ENCODE peak calls at places on chromosomes 13 and 19, in four cellular contexts. One of them, this sample, is unnamed.
A peak's percentile ranks its signal among the peaks of the same experiment; 100 is the strongest.

GRCh38 chr13:51534075-51534817 is 50.0 kb upstream of the WDFY2 start:
- ATAC-seq in CD8-positive, alpha-beta T cell: peak; percentile 51
- ATAC-seq in HCT116: peak; percentile 55
- ATAC-seq in heart right ventricle: no peak
- ATAC-seq in this sample: no peak

GRCh38 chr13:39789451-39789850 is 134.0 kb downstream of the COG6 start:
- ATAC-seq in HCT116: no peak
- ATAC-seq in heart right ventricle: no peak
- ATAC-seq in CD8-positive, alpha-beta T cell: no peak
- ATAC-seq in this sample: no peak

GRCh38 chr13:91708558-91708957 is 310.1 kb downstream of the GPC5 start:
- ATAC-seq in heart right ventricle: no peak
- ATAC-seq in HCT116: no peak
- ATAC-seq in CD8-positive, alpha-beta T cell: no peak
- ATAC-seq in this sample: no peak

GRCh38 chr13:73065665-73066350 is 7.0 kb downstream of the KLF5 start:
- ATAC-seq in CD8-positive, alpha-beta T cell: no peak
- ATAC-seq in HCT116: no peak
- ATAC-seq in heart right ventricle: no peak
- ATAC-seq in this sample: no peak

GRCh38 chr13:73958657-73959397 is 175.4 kb downstream of the KLF12 start:
- ATAC-seq in heart right ventricle: no peak
- ATAC-seq in CD8-positive, alpha-beta T cell: no peak
- ATAC-seq in HCT116: peak; percentile 88
- ATAC-seq in this sample: no peak

GRCh38 chr13:79966502-79966901 is 374.4 kb downstream of the SPRY2 start:
- ATAC-seq in CD8-positive, alpha-beta T cell: no peak
- ATAC-seq in HCT116: no peak
- ATAC-seq in heart right ventricle: no peak
- ATAC-seq in this sample: no peak

GRCh38 chr19:289651-290538 is 1.3 kb downstream of the PLPP2 start:
- ATAC-seq in CD8-positive, alpha-beta T cell: peak; percentile 64
- ATAC-seq in HCT116: peak; percentile 77
- ATAC-seq in heart right ventricle: no peak
- ATAC-seq in this sample: peak; percentile 10

GRCh38 chr13:47853236-47853635 is 147.8 kb downstream of the SUCLA2 start:
- ATAC-seq in heart right ventricle: no peak
- ATAC-seq in CD8-positive, alpha-beta T cell: no peak
- ATAC-seq in HCT116: no peak
- ATAC-seq in this sample: no peak

GRCh38 chr13:98490866-98491265 is 86.0 kb downstream of the STK24 start:
- ATAC-seq in CD8-positive, alpha-beta T cell: no peak
- ATAC-seq in heart right ventricle: no peak
- ATAC-seq in HCT116: no peak
- ATAC-seq in this sample: no peak

GRCh38 chr19:6219592-6220290 is 60.0 kb downstream of the MLLT1 start:
- ATAC-seq in HCT116: no peak
- ATAC-seq in CD8-positive, alpha-beta T cell: no peak
- ATAC-seq in heart right ventricle: no peak
- ATAC-seq in this sample: no peak

GRCh38 chr19:45526143-45526542 is 18.9 kb downstream of the VASP start:
- ATAC-seq in HCT116: peak; percentile 69
- ATAC-seq in heart right ventricle: peak; percentile 31
- ATAC-seq in CD8-positive, alpha-beta T cell: no peak
- ATAC-seq in this sample: peak; percentile 55

GRCh38 chr13:30158774-30159445 is 148.4 kb downstream of the KATNAL1 start:
- ATAC-seq in HCT116: peak; percentile 67
- ATAC-seq in CD8-positive, alpha-beta T cell: peak; percentile 59
- ATAC-seq in heart right ventricle: no peak
- ATAC-seq in this sample: peak; percentile 39

GRCh38 chr19:12715929-12716328 is 7.8 kb downstream of the TNPO2 start:
- ATAC-seq in heart right ventricle: no peak
- ATAC-seq in CD8-positive, alpha-beta T cell: no peak
- ATAC-seq in HCT116: no peak
- ATAC-seq in this sample: no peak

GRCh38 chr19:12706332-12706718 is 9.9 kb upstream of the FBXW9 start:
- ATAC-seq in CD8-positive, alpha-beta T cell: no peak
- ATAC-seq in HCT116: no peak
- ATAC-seq in heart right ventricle: no peak
- ATAC-seq in this sample: no peak

GRCh38 chr19:12708641-12709040 is 12.2 kb upstream of the FBXW9 start:
- ATAC-seq in HCT116: no peak
- ATAC-seq in heart right ventricle: no peak
- ATAC-seq in CD8-positive, alpha-beta T cell: no peak
- ATAC-seq in this sample: no peak

GRCh38 chr19:12715102-12715501 is 8.6 kb downstream of the TNPO2 start:
- ATAC-seq in heart right ventricle: no peak
- ATAC-seq in HCT116: no peak
- ATAC-seq in CD8-positive, alpha-beta T cell: no peak
- ATAC-seq in this sample: no peak

DNA sequence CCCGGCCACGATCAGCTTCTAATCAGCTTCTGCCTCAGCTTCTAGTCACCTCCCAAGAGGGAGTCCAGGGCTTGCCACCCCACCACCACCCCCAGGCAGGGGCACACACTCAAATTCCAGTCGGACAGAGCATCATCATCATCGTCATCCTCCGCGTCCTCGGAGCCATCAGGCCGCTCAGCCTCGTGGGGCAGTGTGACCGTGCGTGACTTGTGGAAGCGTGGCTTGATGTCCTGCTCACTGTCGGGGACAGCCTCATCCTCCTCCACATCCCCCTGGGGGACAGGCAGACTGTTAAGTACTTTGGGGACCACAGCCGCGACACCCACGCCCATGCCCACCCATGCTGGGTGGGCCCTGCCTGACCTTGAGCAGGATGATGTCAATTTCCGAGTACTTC is 12.5 kb downstream of the TNPO2 start:
- ATAC-seq in CD8-positive, alpha-beta T cell: no peak
- ATAC-seq in HCT116: no peak
- ATAC-seq in heart right ventricle: no peak
- ATAC-seq in this sample: no peak
- H3K36me3 ChIP-seq in CD8-positive, alpha-beta T cell: peaks cover 50% of the 10 kb centered on the region
- H3K36me3 ChIP-seq in HCT116: peaks cover 58% of the 10 kb centered on the region
- H3K36me3 ChIP-seq in heart right ventricle: peaks cover 95% of the 10 kb centered on the region
- H3K36me3 ChIP-seq in this sample: peaks cover 97% of the 10 kb centered on the region

GRCh38 chr19:1992759-1993260 is 22.7 kb downstream of the BTBD2 start:
- ATAC-seq in heart right ventricle: no peak
- ATAC-seq in HCT116: peak; percentile 73
- ATAC-seq in CD8-positive, alpha-beta T cell: peak; percentile 38
- ATAC-seq in this sample: no peak

GRCh38 chr19:1991516-1991915 is 24.0 kb downstream of the BTBD2 start:
- ATAC-seq in CD8-positive, alpha-beta T cell: no peak
- ATAC-seq in heart right ventricle: no peak
- ATAC-seq in HCT116: no peak
- ATAC-seq in this sample: no peak

GRCh38 chr19:1991018-1991390 is 24.5 kb downstream of the BTBD2 start:
- ATAC-seq in heart right ventricle: no peak
- ATAC-seq in HCT116: no peak
- ATAC-seq in CD8-positive, alpha-beta T cell: no peak
- ATAC-seq in this sample: no peak

GRCh38 chr19:1989513-1990229 is 25.8 kb downstream of the BTBD2 start:
- ATAC-seq in HCT116: no peak
- ATAC-seq in CD8-positive, alpha-beta T cell: no peak
- ATAC-seq in heart right ventricle: no peak
- ATAC-seq in this sample: no peak

DNA sequence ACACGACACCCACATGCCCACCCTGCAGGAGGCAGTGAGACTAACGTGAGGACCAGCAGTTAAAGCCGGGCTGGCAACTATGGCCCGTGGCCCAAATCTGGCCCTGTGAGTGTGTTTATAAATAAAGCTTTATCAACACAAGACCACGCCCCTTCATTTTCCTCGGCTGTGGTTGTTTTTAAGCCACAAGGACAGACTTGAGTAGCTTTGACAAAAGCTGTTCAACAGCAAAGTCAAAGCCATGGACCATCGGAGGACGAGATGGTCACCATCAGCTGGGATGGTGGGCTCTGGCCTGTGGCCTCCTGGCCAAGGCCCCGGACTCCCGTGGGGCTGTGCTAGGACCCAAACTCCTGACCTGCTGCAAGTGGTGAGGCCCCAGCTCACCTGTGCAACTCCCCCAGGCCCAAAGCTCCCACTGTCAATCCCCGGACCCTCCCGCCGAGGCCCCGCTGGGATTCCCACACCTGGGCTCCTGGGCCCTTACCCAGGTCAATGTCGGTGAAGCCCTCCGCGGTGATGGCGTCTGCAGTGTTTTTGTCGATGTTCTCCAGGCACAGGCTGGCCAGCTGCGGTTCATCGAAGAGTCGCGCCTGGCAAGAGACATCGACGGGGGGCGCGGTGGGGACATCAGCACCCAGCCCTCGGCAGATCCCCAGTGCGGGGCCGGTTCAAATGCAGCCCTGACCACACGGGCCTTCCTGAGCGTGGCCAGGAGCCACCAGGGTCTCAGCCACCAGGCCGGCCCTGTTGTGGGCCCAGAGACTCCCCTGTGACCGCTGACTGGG is 25.1 kb downstream of the BTBD2 start:
- ATAC-seq in CD8-positive, alpha-beta T cell: no peak
- ATAC-seq in HCT116: no peak
- ATAC-seq in heart right ventricle: no peak
- ATAC-seq in this sample: no peak
- H3K36me3 ChIP-seq in CD8-positive, alpha-beta T cell: peaks cover 26% of the 10 kb centered on the region
- H3K36me3 ChIP-seq in HCT116: peaks cover 27% of the 10 kb centered on the region
- H3K36me3 ChIP-seq in heart right ventricle: peaks cover 96% of the 10 kb centered on the region
- H3K36me3 ChIP-seq in this sample: no peaks in the 10 kb centered on the region

GRCh38 chr19:2869618-2870017 is 2.5 kb downstream of the ZNF556 start:
- ATAC-seq in heart right ventricle: no peak
- ATAC-seq in HCT116: no peak
- ATAC-seq in CD8-positive, alpha-beta T cell: no peak
- ATAC-seq in this sample: no peak
- H3K36me3 ChIP-seq in heart right ventricle: no peaks in the 10 kb centered on the region
- H3K36me3 ChIP-seq in HCT116: no peaks in the 10 kb centered on the region
- H3K36me3 ChIP-seq in CD8-positive, alpha-beta T cell: no peaks in the 10 kb centered on the region
- H3K36me3 ChIP-seq in this sample: no peaks in the 10 kb centered on the region

DNA sequence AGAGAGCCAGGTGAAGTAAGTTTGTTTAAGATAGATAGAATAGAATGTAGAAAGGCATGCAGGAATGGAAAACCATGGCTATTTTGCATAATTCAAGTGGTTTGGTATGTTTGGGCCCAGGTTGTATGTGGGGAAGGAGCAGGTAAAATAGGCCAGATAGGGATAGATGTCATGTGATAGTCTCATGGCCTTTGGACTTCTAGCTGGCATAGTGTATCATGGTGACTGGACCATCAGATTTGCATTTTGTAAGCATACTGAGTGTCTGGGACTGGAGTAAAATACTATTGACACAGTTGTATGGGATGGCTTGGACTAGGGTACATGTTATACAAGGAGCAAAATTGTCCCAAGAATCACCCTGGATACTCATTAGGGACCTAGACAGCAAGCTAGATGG is 38.9 kb downstream of the COG3 start:
- ATAC-seq in HCT116: no peak
- ATAC-seq in CD8-positive, alpha-beta T cell: no peak
- ATAC-seq in heart right ventricle: no peak
- ATAC-seq in this sample: no peak
- H3K36me3 ChIP-seq in HCT116: peaks cover 15% of the 10 kb centered on the region
- H3K36me3 ChIP-seq in CD8-positive, alpha-beta T cell: peaks cover 37% of the 10 kb centered on the region
- H3K36me3 ChIP-seq in heart right ventricle: peaks cover 88% of the 10 kb centered on the region
- H3K36me3 ChIP-seq in this sample: peaks cover 76% of the 10 kb centered on the region

GRCh38 chr19:46698395-46699321 is 18.3 kb downstream of the PRKD2 start:
- ATAC-seq in HCT116: no peak
- ATAC-seq in CD8-positive, alpha-beta T cell: no peak
- ATAC-seq in heart right ventricle: no peak
- ATAC-seq in this sample: no peak
- H3K36me3 ChIP-seq in HCT116: peaks cover 36% of the 10 kb centered on the region
- H3K36me3 ChIP-seq in CD8-positive, alpha-beta T cell: peaks cover 73% of the 10 kb centered on the region
- H3K36me3 ChIP-seq in heart right ventricle: peaks cover 94% of the 10 kb centered on the region
- H3K36me3 ChIP-seq in this sample: no peaks in the 10 kb centered on the region

GRCh38 chr13:90686438-90686837 is 661.0 kb upstream of the MIR17HG start:
- ATAC-seq in HCT116: no peak
- ATAC-seq in CD8-positive, alpha-beta T cell: no peak
- ATAC-seq in heart right ventricle: no peak
- ATAC-seq in this sample: peak; percentile 75

GRCh38 chr13:90683711-90684131 is 663.8 kb upstream of the MIR17HG start:
- ATAC-seq in CD8-positive, alpha-beta T cell: no peak
- ATAC-seq in heart right ventricle: no peak
- ATAC-seq in HCT116: no peak
- ATAC-seq in this sample: no peak

GRCh38 chr13:90675129-90675528 is 672.4 kb upstream of the MIR17HG start:
- ATAC-seq in heart right ventricle: no peak
- ATAC-seq in HCT116: no peak
- ATAC-seq in CD8-positive, alpha-beta T cell: no peak
- ATAC-seq in this sample: no peak

DNA sequence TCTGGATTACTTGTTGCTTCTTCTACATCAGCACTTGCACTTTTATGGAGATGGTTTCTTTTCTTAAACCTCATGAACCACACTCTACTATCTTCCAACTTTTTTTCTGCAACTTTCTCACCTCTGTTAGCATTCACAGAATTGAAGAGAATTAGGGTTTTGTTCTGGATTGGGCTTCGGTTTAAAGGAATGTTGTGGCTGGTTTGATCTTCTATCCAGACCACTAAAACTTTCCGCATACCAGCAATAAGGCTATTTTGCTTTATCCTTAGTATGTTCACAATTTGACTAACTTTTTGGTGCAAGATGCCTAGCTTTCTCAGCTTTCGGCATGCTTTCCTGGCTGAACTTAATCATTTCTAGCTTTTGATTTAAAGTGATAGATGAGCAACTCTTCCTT is 666.7 kb upstream of the MIR17HG start:
- ATAC-seq in heart right ventricle: no peak
- ATAC-seq in CD8-positive, alpha-beta T cell: no peak
- ATAC-seq in HCT116: no peak
- ATAC-seq in this sample: no peak
- H3K36me3 ChIP-seq in heart right ventricle: no peaks in the 10 kb centered on the region
- H3K36me3 ChIP-seq in CD8-positive, alpha-beta T cell: no peaks in the 10 kb centered on the region
- H3K36me3 ChIP-seq in HCT116: no peaks in the 10 kb centered on the region
- H3K36me3 ChIP-seq in this sample: no peaks in the 10 kb centered on the region

GRCh38 chr19:4354282-4354681 is 10.9 kb downstream of the MPND start:
- ATAC-seq in HCT116: no peak
- ATAC-seq in heart right ventricle: no peak
- ATAC-seq in CD8-positive, alpha-beta T cell: no peak
- ATAC-seq in this sample: no peak
- H3K36me3 ChIP-seq in HCT116: peaks cover 4% of the 10 kb centered on the region
- H3K36me3 ChIP-seq in heart right ventricle: peaks cover 27% of the 10 kb centered on the region
- H3K36me3 ChIP-seq in CD8-positive, alpha-beta T cell: no peaks in the 10 kb centered on the region
- H3K36me3 ChIP-seq in this sample: peaks cover 52% of the 10 kb centered on the region

GRCh38 chr13:87810920-87811344 is 139.8 kb downstream of the SLITRK5 start:
- ATAC-seq in HCT116: no peak
- ATAC-seq in heart right ventricle: no peak
- ATAC-seq in CD8-positive, alpha-beta T cell: no peak
- ATAC-seq in this sample: no peak
- H3K36me3 ChIP-seq in HCT116: no peaks in the 10 kb centered on the region
- H3K36me3 ChIP-seq in heart right ventricle: no peaks in the 10 kb centered on the region
- H3K36me3 ChIP-seq in CD8-positive, alpha-beta T cell: no peaks in the 10 kb centered on the region
- H3K36me3 ChIP-seq in this sample: no peaks in the 10 kb centered on the region

GRCh38 chr19:16519230-16519687 is 23.0 kb downstream of the CHERP start:
- ATAC-seq in HCT116: no peak
- ATAC-seq in CD8-positive, alpha-beta T cell: no peak
- ATAC-seq in heart right ventricle: no peak
- ATAC-seq in this sample: no peak

GRCh38 chr19:16520074-16520973 is 21.9 kb downstream of the CHERP start:
- ATAC-seq in heart right ventricle: no peak
- ATAC-seq in CD8-positive, alpha-beta T cell: no peak
- ATAC-seq in HCT116: no peak
- ATAC-seq in this sample: no peak

GRCh38 chr19:16518061-16518460 is 21.9 kb downstream of the C19orf44 start:
- ATAC-seq in HCT116: no peak
- ATAC-seq in heart right ventricle: no peak
- ATAC-seq in CD8-positive, alpha-beta T cell: no peak
- ATAC-seq in this sample: no peak

GRCh38 chr19:16516923-16517610 is 20.9 kb downstream of the C19orf44 start:
- ATAC-seq in CD8-positive, alpha-beta T cell: peak; percentile 53
- ATAC-seq in HCT116: peak; percentile 16
- ATAC-seq in heart right ventricle: peak; percentile 12
- ATAC-seq in this sample: no peak

GRCh38 chr19:16518483-16519229 is 22.5 kb downstream of the C19orf44 start:
- ATAC-seq in heart right ventricle: no peak
- ATAC-seq in CD8-positive, alpha-beta T cell: no peak
- ATAC-seq in HCT116: peak; percentile 12
- ATAC-seq in this sample: no peak
- H3K36me3 ChIP-seq in heart right ventricle: peaks cover 92% of the 10 kb centered on the region
- H3K36me3 ChIP-seq in CD8-positive, alpha-beta T cell: peaks cover 48% of the 10 kb centered on the region
- H3K36me3 ChIP-seq in HCT116: peaks cover 56% of the 10 kb centered on the region
- H3K36me3 ChIP-seq in this sample: no peaks in the 10 kb centered on the region